ENCODE peak calls at places on chromosomes 12 and 14, in ten cellular contexts. One of them, this sample, is unnamed.

GRCh38 chr12:117069926-117070900 is 29.0 kb downstream of the TESC start:
- DNase-seq in upper lobe of right lung: no peak
- DNase-seq in nucleus accumbens: no peak
- DNase-seq in AG10803: no peak
- DNase-seq in DMS53: no peak
- DNase-seq in HTR-8/SVneo: no peak
- DNase-seq in fibroblast of gingiva: no peak
- DNase-seq in smooth muscle cell of the brain vasculature: no peak
- DNase-seq in AG09319: no peak
- DNase-seq in NCI-H446 treated with DMSO at 0.1 percent for 48 hours: no peak
- DNase-seq in this sample: no peak

GRCh38 chr12:132429932-132430643 is 59.9 kb upstream of the FBRSL1 start:
- DNase-seq in upper lobe of right lung: no peak
- DNase-seq in nucleus accumbens: no peak
- DNase-seq in AG10803: no peak
- DNase-seq in DMS53: peak; percentile 92
- DNase-seq in HTR-8/SVneo: no peak
- DNase-seq in fibroblast of gingiva: no peak
- DNase-seq in smooth muscle cell of the brain vasculature: no peak
- DNase-seq in AG09319: no peak
- DNase-seq in NCI-H446 treated with DMSO at 0.1 percent for 48 hours: peak; percentile 16
- DNase-seq in this sample: no peak

GRCh38 chr14:52835122-52835903 is 43.9 kb upstream of the GNPNAT1 start:
- DNase-seq in upper lobe of right lung: no peak
- DNase-seq in nucleus accumbens: peak; percentile 59
- DNase-seq in AG10803: peak; percentile 45
- DNase-seq in DMS53: peak; percentile 6
- DNase-seq in HTR-8/SVneo: peak; percentile 88
- DNase-seq in fibroblast of gingiva: peak; percentile 54
- DNase-seq in smooth muscle cell of the brain vasculature: no peak
- DNase-seq in AG09319: no peak
- DNase-seq in NCI-H446 treated with DMSO at 0.1 percent for 48 hours: no peak
- DNase-seq in this sample: no peak

GRCh38 chr14:21105095-21105494 is 4.2 kb downstream of the TMEM253 start:
- DNase-seq in upper lobe of right lung: no peak
- DNase-seq in nucleus accumbens: no peak
- DNase-seq in AG10803: no peak
- DNase-seq in DMS53: no peak
- DNase-seq in HTR-8/SVneo: no peak
- DNase-seq in fibroblast of gingiva: no peak
- DNase-seq in smooth muscle cell of the brain vasculature: no peak
- DNase-seq in AG09319: no peak
- DNase-seq in NCI-H446 treated with DMSO at 0.1 percent for 48 hours: no peak
- DNase-seq in this sample: no peak

GRCh38 chr12:27151479-27151878 is 69.1 kb upstream of the C12orf71 start:
- DNase-seq in upper lobe of right lung: no peak
- DNase-seq in nucleus accumbens: no peak
- DNase-seq in AG10803: no peak
- DNase-seq in DMS53: no peak
- DNase-seq in HTR-8/SVneo: no peak
- DNase-seq in fibroblast of gingiva: no peak
- DNase-seq in smooth muscle cell of the brain vasculature: no peak
- DNase-seq in AG09319: no peak
- DNase-seq in NCI-H446 treated with DMSO at 0.1 percent for 48 hours: no peak
- DNase-seq in this sample: no peak

GRCh38 chr14:23494223-23494622 is 24.7 kb downstream of the NGDN start:
- DNase-seq in upper lobe of right lung: no peak
- DNase-seq in nucleus accumbens: no peak
- DNase-seq in AG10803: peak; percentile 4
- DNase-seq in DMS53: no peak
- DNase-seq in HTR-8/SVneo: no peak
- DNase-seq in fibroblast of gingiva: no peak
- DNase-seq in smooth muscle cell of the brain vasculature: no peak
- DNase-seq in AG09319: no peak
- DNase-seq in NCI-H446 treated with DMSO at 0.1 percent for 48 hours: no peak
- DNase-seq in this sample: no peak

GRCh38 chr14:103319422-103319821 is 14.6 kb upstream of the EIF5 start:
- DNase-seq in upper lobe of right lung: no peak
- DNase-seq in nucleus accumbens: no peak
- DNase-seq in AG10803: no peak
- DNase-seq in DMS53: no peak
- DNase-seq in HTR-8/SVneo: no peak
- DNase-seq in fibroblast of gingiva: no peak
- DNase-seq in smooth muscle cell of the brain vasculature: no peak
- DNase-seq in AG09319: no peak
- DNase-seq in NCI-H446 treated with DMSO at 0.1 percent for 48 hours: no peak
- DNase-seq in this sample: no peak

GRCh38 chr12:65620026-65620425 is 204.3 kb upstream of the HMGA2 start:
- DNase-seq in upper lobe of right lung: no peak
- DNase-seq in nucleus accumbens: no peak
- DNase-seq in AG10803: no peak
- DNase-seq in DMS53: no peak
- DNase-seq in HTR-8/SVneo: no peak
- DNase-seq in fibroblast of gingiva: no peak
- DNase-seq in smooth muscle cell of the brain vasculature: no peak
- DNase-seq in AG09319: no peak
- DNase-seq in NCI-H446 treated with DMSO at 0.1 percent for 48 hours: no peak
- DNase-seq in this sample: no peak

GRCh38 chr14:79629372-79629771 is 581.9 kb downstream of the DIO2 start:
- DNase-seq in upper lobe of right lung: no peak
- DNase-seq in nucleus accumbens: no peak
- DNase-seq in AG10803: no peak
- DNase-seq in DMS53: no peak
- DNase-seq in HTR-8/SVneo: no peak
- DNase-seq in fibroblast of gingiva: no peak
- DNase-seq in smooth muscle cell of the brain vasculature: no peak
- DNase-seq in AG09319: no peak
- DNase-seq in NCI-H446 treated with DMSO at 0.1 percent for 48 hours: no peak
- DNase-seq in this sample: no peak

GRCh38 chr14:34946699-34947098 is 36.1 kb upstream of the SRP54 start:
- DNase-seq in upper lobe of right lung: no peak
- DNase-seq in nucleus accumbens: no peak
- DNase-seq in AG10803: no peak
- DNase-seq in DMS53: no peak
- DNase-seq in HTR-8/SVneo: no peak
- DNase-seq in fibroblast of gingiva: no peak
- DNase-seq in smooth muscle cell of the brain vasculature: no peak
- DNase-seq in AG09319: no peak
- DNase-seq in NCI-H446 treated with DMSO at 0.1 percent for 48 hours: no peak
- DNase-seq in this sample: no peak

GRCh38 chr12:84910549-84911241 is 1.9 kb downstream of the SLC6A15 start:
- DNase-seq in upper lobe of right lung: peak; percentile 62
- DNase-seq in nucleus accumbens: peak; percentile 18
- DNase-seq in AG10803: peak; percentile 16
- DNase-seq in DMS53: peak; percentile 57
- DNase-seq in HTR-8/SVneo: no peak
- DNase-seq in fibroblast of gingiva: peak; percentile 50
- DNase-seq in smooth muscle cell of the brain vasculature: no peak
- DNase-seq in AG09319: no peak
- DNase-seq in NCI-H446 treated with DMSO at 0.1 percent for 48 hours: no peak
- DNase-seq in this sample: no peak

GRCh38 chr12:39102474-39103209 is 197.3 kb upstream of the CPNE8 start:
- DNase-seq in upper lobe of right lung: no peak
- DNase-seq in nucleus accumbens: no peak
- DNase-seq in AG10803: peak; percentile 56
- DNase-seq in DMS53: no peak
- DNase-seq in HTR-8/SVneo: no peak
- DNase-seq in fibroblast of gingiva: peak; percentile 64
- DNase-seq in smooth muscle cell of the brain vasculature: no peak
- DNase-seq in AG09319: no peak
- DNase-seq in NCI-H446 treated with DMSO at 0.1 percent for 48 hours: no peak
- DNase-seq in this sample: no peak

GRCh38 chr12:52969828-52970569 is 21.1 kb downstream of the KRT18 start:
- DNase-seq in upper lobe of right lung: no peak
- DNase-seq in nucleus accumbens: no peak
- DNase-seq in AG10803: no peak
- DNase-seq in DMS53: no peak
- DNase-seq in HTR-8/SVneo: peak; percentile 52
- DNase-seq in fibroblast of gingiva: no peak
- DNase-seq in smooth muscle cell of the brain vasculature: no peak
- DNase-seq in AG09319: no peak
- DNase-seq in NCI-H446 treated with DMSO at 0.1 percent for 48 hours: peak; percentile 68
- DNase-seq in this sample: no peak

GRCh38 chr12:31961137-31961536 is 1.9 kb downstream of the RESF1 start:
- DNase-seq in upper lobe of right lung: no peak
- DNase-seq in nucleus accumbens: no peak
- DNase-seq in AG10803: no peak
- DNase-seq in DMS53: no peak
- DNase-seq in HTR-8/SVneo: no peak
- DNase-seq in fibroblast of gingiva: no peak
- DNase-seq in smooth muscle cell of the brain vasculature: no peak
- DNase-seq in AG09319: no peak
- DNase-seq in NCI-H446 treated with DMSO at 0.1 percent for 48 hours: no peak
- DNase-seq in this sample: no peak

This sample was measured in sciatic nerve.